ENCODE peak calls at places on chromosomes 11 and 22, in ten cellular contexts. One of them, this sample, is unnamed.

GRCh38 chr22:29938285-29938693 is 55.3 kb downstream of the MTMR3 start:
- DNase-seq in BJ: no peak
- DNase-seq in tibial nerve: no peak
- DNase-seq in suprapubic skin: no peak
- DNase-seq in endothelial cell of umbilical vein: no peak
- DNase-seq in A549: no peak
- DNase-seq in AG04449: no peak
- DNase-seq in choroid plexus epithelial cell: peak; percentile 27
- DNase-seq in body of pancreas: no peak
- DNase-seq in upper lobe of right lung: no peak
- DNase-seq in this sample: peak; percentile 21

GRCh38 chr22:22986640-22987039 is 83.7 kb upstream of the GNAZ start:
- DNase-seq in A549: no peak
- DNase-seq in BJ: no peak
- DNase-seq in tibial nerve: no peak
- DNase-seq in suprapubic skin: no peak
- DNase-seq in choroid plexus epithelial cell: no peak
- DNase-seq in body of pancreas: no peak
- DNase-seq in AG04449: no peak
- DNase-seq in upper lobe of right lung: no peak
- DNase-seq in endothelial cell of umbilical vein: no peak
- DNase-seq in this sample: no peak

GRCh38 chr11:123601136-123601535 is 53.3 kb downstream of the SCN3B start:
- DNase-seq in tibial nerve: no peak
- DNase-seq in upper lobe of right lung: no peak
- DNase-seq in A549: no peak
- DNase-seq in endothelial cell of umbilical vein: no peak
- DNase-seq in suprapubic skin: no peak
- DNase-seq in choroid plexus epithelial cell: peak; percentile 42
- DNase-seq in AG04449: peak; percentile 42
- DNase-seq in body of pancreas: no peak
- DNase-seq in BJ: peak; percentile 58
- DNase-seq in this sample: no peak

GRCh38 chr22:34019190-34019845 is 99.0 kb upstream of the LARGE1 start:
- DNase-seq in BJ: no peak
- DNase-seq in body of pancreas: no peak
- DNase-seq in A549: no peak
- DNase-seq in tibial nerve: no peak
- DNase-seq in choroid plexus epithelial cell: no peak
- DNase-seq in endothelial cell of umbilical vein: no peak
- DNase-seq in AG04449: no peak
- DNase-seq in suprapubic skin: no peak
- DNase-seq in upper lobe of right lung: no peak
- DNase-seq in this sample: no peak

GRCh38 chr11:116137753-116138152 is 633.5 kb upstream of the CADM1 start:
- DNase-seq in BJ: no peak
- DNase-seq in upper lobe of right lung: no peak
- DNase-seq in body of pancreas: no peak
- DNase-seq in AG04449: no peak
- DNase-seq in endothelial cell of umbilical vein: no peak
- DNase-seq in A549: no peak
- DNase-seq in choroid plexus epithelial cell: no peak
- DNase-seq in suprapubic skin: no peak
- DNase-seq in tibial nerve: no peak
- DNase-seq in this sample: no peak

GRCh38 chr11:133149698-133150097 is 382.6 kb downstream of the OPCML start:
- DNase-seq in BJ: no peak
- DNase-seq in endothelial cell of umbilical vein: no peak
- DNase-seq in AG04449: no peak
- DNase-seq in choroid plexus epithelial cell: no peak
- DNase-seq in tibial nerve: no peak
- DNase-seq in body of pancreas: no peak
- DNase-seq in upper lobe of right lung: no peak
- DNase-seq in A549: no peak
- DNase-seq in suprapubic skin: no peak
- DNase-seq in this sample: no peak

GRCh38 chr11:63985812-63986155 is 454 bp upstream of the OTUB1 start:
- DNase-seq in upper lobe of right lung: peak; percentile 81
- DNase-seq in choroid plexus epithelial cell: no peak
- DNase-seq in body of pancreas: peak; percentile 27
- DNase-seq in suprapubic skin: no peak
- DNase-seq in tibial nerve: no peak
- DNase-seq in BJ: no peak
- DNase-seq in endothelial cell of umbilical vein: no peak
- DNase-seq in A549: no peak
- DNase-seq in AG04449: no peak
- DNase-seq in this sample: no peak

GRCh38 chr11:35548925-35549561 is 23.6 kb upstream of the PAMR1 start:
- DNase-seq in AG04449: no peak
- DNase-seq in endothelial cell of umbilical vein: no peak
- DNase-seq in upper lobe of right lung: no peak
- DNase-seq in choroid plexus epithelial cell: no peak
- DNase-seq in A549: no peak
- DNase-seq in body of pancreas: no peak
- DNase-seq in suprapubic skin: no peak
- DNase-seq in tibial nerve: no peak
- DNase-seq in BJ: no peak
- DNase-seq in this sample: no peak

GRCh38 chr22:31969789-31970489 is 25.6 kb downstream of the YWHAH start:
- DNase-seq in choroid plexus epithelial cell: peak; percentile 88
- DNase-seq in suprapubic skin: no peak
- DNase-seq in tibial nerve: peak; percentile 27
- DNase-seq in A549: peak; percentile 76
- DNase-seq in upper lobe of right lung: peak; percentile 85
- DNase-seq in BJ: no peak
- DNase-seq in body of pancreas: peak; percentile 79
- DNase-seq in AG04449: no peak
- DNase-seq in endothelial cell of umbilical vein: peak; percentile 54
- DNase-seq in this sample: peak; percentile 38

GRCh38 chr11:109864161-109864661 is 229.0 kb upstream of the ZC3H12C start:
- DNase-seq in choroid plexus epithelial cell: peak; percentile 4
- DNase-seq in upper lobe of right lung: no peak
- DNase-seq in endothelial cell of umbilical vein: no peak
- DNase-seq in body of pancreas: no peak
- DNase-seq in AG04449: no peak
- DNase-seq in tibial nerve: no peak
- DNase-seq in suprapubic skin: no peak
- DNase-seq in A549: no peak
- DNase-seq in BJ: no peak
- DNase-seq in this sample: peak; percentile 82

GRCh38 chr11:109862808-109863207 is 230.4 kb upstream of the ZC3H12C start:
- DNase-seq in suprapubic skin: no peak
- DNase-seq in BJ: no peak
- DNase-seq in endothelial cell of umbilical vein: peak; percentile 27
- DNase-seq in body of pancreas: no peak
- DNase-seq in AG04449: no peak
- DNase-seq in upper lobe of right lung: no peak
- DNase-seq in tibial nerve: no peak
- DNase-seq in A549: no peak
- DNase-seq in choroid plexus epithelial cell: no peak
- DNase-seq in this sample: peak; percentile 51

GRCh38 chr11:109864834-109865557 is 228.2 kb upstream of the ZC3H12C start:
- DNase-seq in tibial nerve: no peak
- DNase-seq in BJ: no peak
- DNase-seq in choroid plexus epithelial cell: peak; percentile 92
- DNase-seq in AG04449: peak; percentile 24
- DNase-seq in upper lobe of right lung: no peak
- DNase-seq in suprapubic skin: no peak
- DNase-seq in body of pancreas: no peak
- DNase-seq in endothelial cell of umbilical vein: peak; percentile 43
- DNase-seq in A549: no peak
- DNase-seq in this sample: peak; percentile 58

GRCh38 chr11:109867784-109868183 is 225.4 kb upstream of the ZC3H12C start:
- DNase-seq in choroid plexus epithelial cell: no peak
- DNase-seq in A549: no peak
- DNase-seq in BJ: no peak
- DNase-seq in endothelial cell of umbilical vein: no peak
- DNase-seq in AG04449: no peak
- DNase-seq in tibial nerve: no peak
- DNase-seq in upper lobe of right lung: no peak
- DNase-seq in body of pancreas: no peak
- DNase-seq in suprapubic skin: no peak
- DNase-seq in this sample: no peak

DNA sequence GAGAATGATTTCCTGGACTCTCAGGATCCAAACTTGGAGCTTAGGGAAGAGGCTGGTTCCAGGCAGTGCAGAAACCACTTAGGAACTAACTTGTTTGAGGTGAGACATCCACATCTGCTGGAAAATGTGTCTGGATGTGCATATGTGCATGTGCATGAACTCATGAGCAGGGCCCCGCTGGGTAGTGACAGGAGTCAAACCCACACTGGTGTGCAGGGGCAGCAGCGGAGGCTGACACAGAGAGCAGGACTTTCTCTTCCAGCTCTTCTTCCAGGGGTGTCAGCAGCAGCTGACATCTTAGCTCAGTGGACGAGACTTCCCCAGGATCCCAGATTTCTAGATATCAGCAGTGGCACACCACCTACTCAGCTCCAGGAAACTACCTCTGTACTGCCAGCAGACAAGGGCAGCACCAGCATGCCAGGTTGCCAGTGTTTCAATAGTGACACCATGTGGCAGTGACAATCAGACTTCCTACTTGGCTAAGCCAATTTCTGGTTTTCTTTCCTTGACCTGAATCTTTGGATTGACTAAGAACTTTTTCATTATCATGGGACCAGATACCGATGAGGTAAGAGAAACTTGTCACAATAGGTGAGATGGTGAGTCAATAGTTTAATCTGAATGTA is 227.5 kb upstream of the ZC3H12C start:
- DNase-seq in A549: peak; percentile 24
- DNase-seq in suprapubic skin: no peak
- DNase-seq in choroid plexus epithelial cell: no peak
- DNase-seq in body of pancreas: peak; percentile 18
- DNase-seq in upper lobe of right lung: no peak
- DNase-seq in BJ: no peak
- DNase-seq in AG04449: no peak
- DNase-seq in endothelial cell of umbilical vein: no peak
- DNase-seq in tibial nerve: no peak
- DNase-seq in this sample: no peak
- TF ChIP-seq CTCF in A549: peak; percentile 32
- TF ChIP-seq CTCF in suprapubic skin: no peak
- TF ChIP-seq CTCF in choroid plexus epithelial cell: no peak
- TF ChIP-seq CTCF in body of pancreas: no peak
- TF ChIP-seq CTCF in upper lobe of right lung: no peak
- TF ChIP-seq CTCF in BJ: no peak
- TF ChIP-seq CTCF in AG04449: no peak
- TF ChIP-seq CTCF in endothelial cell of umbilical vein: no peak
- TF ChIP-seq CTCF in tibial nerve: no peak
- TF ChIP-seq CTCF in this sample: no peak

GRCh38 chr11:74470526-74470925 is 3.2 kb upstream of the KCNE3 start:
- DNase-seq in BJ: no peak
- DNase-seq in choroid plexus epithelial cell: no peak
- DNase-seq in endothelial cell of umbilical vein: no peak
- DNase-seq in AG04449: no peak
- DNase-seq in A549: no peak
- DNase-seq in suprapubic skin: peak; percentile 29
- DNase-seq in tibial nerve: no peak
- DNase-seq in body of pancreas: no peak
- DNase-seq in upper lobe of right lung: no peak
- DNase-seq in this sample: no peak

GRCh38 chr11:74468521-74469280 is 1.4 kb upstream of the KCNE3 start:
- DNase-seq in body of pancreas: no peak
- DNase-seq in tibial nerve: no peak
- DNase-seq in BJ: no peak
- DNase-seq in AG04449: no peak
- DNase-seq in suprapubic skin: peak; percentile 49
- DNase-seq in choroid plexus epithelial cell: no peak
- DNase-seq in endothelial cell of umbilical vein: no peak
- DNase-seq in A549: no peak
- DNase-seq in upper lobe of right lung: no peak
- DNase-seq in this sample: no peak

GRCh38 chr11:74466916-74467885 is at the start of gene KCNE3:
- DNase-seq in upper lobe of right lung: peak; percentile 81
- DNase-seq in AG04449: no peak
- DNase-seq in choroid plexus epithelial cell: peak; percentile 78
- DNase-seq in endothelial cell of umbilical vein: peak; percentile 13
- DNase-seq in BJ: no peak
- DNase-seq in A549: no peak
- DNase-seq in suprapubic skin: no peak
- DNase-seq in body of pancreas: peak; percentile 52
- DNase-seq in tibial nerve: no peak
- DNase-seq in this sample: no peak

GRCh38 chr11:74465291-74465708 is 2.0 kb downstream of the KCNE3 start:
- DNase-seq in BJ: no peak
- DNase-seq in endothelial cell of umbilical vein: no peak
- DNase-seq in choroid plexus epithelial cell: no peak
- DNase-seq in body of pancreas: no peak
- DNase-seq in AG04449: no peak
- DNase-seq in A549: peak; percentile 36
- DNase-seq in tibial nerve: no peak
- DNase-seq in upper lobe of right lung: no peak
- DNase-seq in suprapubic skin: no peak
- DNase-seq in this sample: no peak

DNA sequence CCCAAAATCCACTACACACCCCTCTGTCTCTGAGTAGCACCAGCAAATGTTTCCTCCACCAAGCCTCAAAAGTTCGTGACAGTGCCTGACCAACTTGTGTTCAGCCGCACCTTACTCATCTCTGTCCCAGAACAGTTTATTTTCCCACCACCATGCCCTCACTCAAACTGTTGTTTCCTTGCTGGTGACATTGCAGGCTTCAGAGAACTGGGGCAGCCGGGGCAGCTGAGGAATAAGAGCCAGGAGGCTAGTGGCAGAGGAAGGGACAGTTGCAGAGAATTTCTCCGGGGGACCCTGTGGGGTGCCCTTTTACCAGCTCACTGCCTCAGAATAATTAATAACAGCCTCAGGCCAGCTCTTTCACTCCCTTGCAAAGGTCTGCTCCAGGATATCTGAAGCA is 709 bp upstream of the KCNE3 start:
- DNase-seq in upper lobe of right lung: no peak
- DNase-seq in choroid plexus epithelial cell: no peak
- DNase-seq in body of pancreas: no peak
- DNase-seq in tibial nerve: no peak
- DNase-seq in suprapubic skin: peak; percentile 45
- DNase-seq in A549: no peak
- DNase-seq in AG04449: no peak
- DNase-seq in BJ: no peak
- DNase-seq in endothelial cell of umbilical vein: no peak
- DNase-seq in this sample: no peak
- H3K4me3 ChIP-seq in upper lobe of right lung: no peak overlapping the region
- H3K4me3 ChIP-seq in choroid plexus epithelial cell: peak overlapping the region; percentile 75
- H3K4me3 ChIP-seq in body of pancreas: no peak overlapping the region
- H3K4me3 ChIP-seq in tibial nerve: no peak overlapping the region
- H3K4me3 ChIP-seq in suprapubic skin: no peak overlapping the region
- H3K4me3 ChIP-seq in A549: no peak overlapping the region
- H3K4me3 ChIP-seq in AG04449: no peak overlapping the region
- H3K4me3 ChIP-seq in BJ: no peak overlapping the region
- H3K4me3 ChIP-seq in endothelial cell of umbilical vein: no peak overlapping the region
- H3K4me3 ChIP-seq in this sample: no peak overlapping the region

GRCh38 chr22:20111045-20111688 is 4.7 kb upstream of the RANBP1 start:
- DNase-seq in A549: peak; percentile 65
- DNase-seq in upper lobe of right lung: no peak
- DNase-seq in endothelial cell of umbilical vein: peak; percentile 23
- DNase-seq in body of pancreas: no peak
- DNase-seq in AG04449: no peak
- DNase-seq in suprapubic skin: no peak
- DNase-seq in choroid plexus epithelial cell: peak; percentile 33
- DNase-seq in tibial nerve: no peak
- DNase-seq in BJ: no peak
- DNase-seq in this sample: peak; percentile 11
- TF ChIP-seq CTCF in A549: peak; percentile 25
- TF ChIP-seq CTCF in upper lobe of right lung: peak; percentile 23
- TF ChIP-seq CTCF in endothelial cell of umbilical vein: peak; percentile 56
- TF ChIP-seq CTCF in body of pancreas: no peak
- TF ChIP-seq CTCF in AG04449: peak; percentile 29
- TF ChIP-seq CTCF in suprapubic skin: peak; percentile 24
- TF ChIP-seq CTCF in choroid plexus epithelial cell: peak; percentile 56
- TF ChIP-seq CTCF in tibial nerve: no peak
- TF ChIP-seq CTCF in BJ: peak; percentile 53
- TF ChIP-seq CTCF in this sample: peak; percentile 48

GRCh38 chr11:46382644-46383403 is 1.4 kb downstream of the MDK start:
- DNase-seq in tibial nerve: no peak
- DNase-seq in A549: peak; percentile 75
- DNase-seq in upper lobe of right lung: no peak
- DNase-seq in choroid plexus epithelial cell: peak; percentile 66
- DNase-seq in endothelial cell of umbilical vein: peak; percentile 30
- DNase-seq in suprapubic skin: no peak
- DNase-seq in body of pancreas: peak; percentile 43
- DNase-seq in BJ: no peak
- DNase-seq in AG04449: no peak
- DNase-seq in this sample: no peak
- H3K4me3 ChIP-seq in tibial nerve: peak overlapping the region; percentile 79
- H3K4me3 ChIP-seq in A549: no peak overlapping the region
- H3K4me3 ChIP-seq in upper lobe of right lung: peak overlapping the region; percentile 67
- H3K4me3 ChIP-seq in choroid plexus epithelial cell: peak overlapping the region; percentile 54
- H3K4me3 ChIP-seq in endothelial cell of umbilical vein: no peak overlapping the region
- H3K4me3 ChIP-seq in suprapubic skin: peak overlapping the region; percentile 70
- H3K4me3 ChIP-seq in body of pancreas: no peak overlapping the region
- H3K4me3 ChIP-seq in BJ: no peak overlapping the region
- H3K4me3 ChIP-seq in AG04449: peak overlapping the region; percentile 64
- H3K4me3 ChIP-seq in this sample: peak overlapping the region; percentile 68

This sample was measured in astrocyte.